ENCODE peak calls at places on chromosomes 13 and 19, in nine cellular contexts. F is ovary, T is transverse colon, M is body of pancreas, I is K562, K is heart left ventricle, X is prostate gland, N is esophagus muscularis mucosa, Z is tibial nerve. W is an unnamed sample.

GRCh38 chr13:19587635-19588300 is 26.4 kb upstream of the TPTE2 start:
- DNase-seq in T (no peak), F (no peak), X (no peak), Z (peak), M (peak), N (no peak), K (no peak), I (peak), W (peak)

GRCh38 chr13:31160857-31161582 is 684 bp downstream of the HSPH1 start:
- DNase-seq in Z (peak), M (peak), K (peak), I (peak), F (peak), N (no peak), X (peak), T (peak), W (peak)

GRCh38 chr19:459724-460511 is 915 bp downstream of the SHC2 start:
- DNase-seq in T (peak), Z (peak), X (peak), I (peak), N (no peak), K (peak), M (peak), F (peak), W (peak)

GRCh38 chr13:60169239-60170031 is 5.7 kb upstream of the DIAPH3 start:
- DNase-seq in X (no peak), N (no peak), F (no peak), M (no peak), K (no peak), I (no peak), T (no peak), Z (no peak), W (no peak)

GRCh38 chr13:97130201-97130600 is 91.9 kb upstream of the MBNL2 start:
- DNase-seq in F (no peak), X (no peak), Z (no peak), I (no peak), N (no peak), K (no peak), T (no peak), M (no peak), W (no peak)

GRCh38 chr19:2294377-2295335 is 12.7 kb upstream of the PEAK3 start:
- DNase-seq in X (no peak), Z (no peak), T (no peak), I (no peak), N (no peak), F (no peak), K (no peak), M (no peak), W (no peak)

GRCh38 chr13:102580552-102581169 is 16.1 kb upstream of the TPP2 start:
- DNase-seq in K (no peak), M (peak), I (peak), Z (peak), F (no peak), X (peak), N (no peak), T (no peak), W (no peak)

GRCh38 chr13:39040206-39040605 is 1.9 kb downstream of the NHLRC3 start:
- DNase-seq in Z (no peak), F (no peak), X (no peak), N (no peak), I (no peak), T (no peak), K (no peak), M (no peak), W (no peak)

GRCh38 chr19:36488118-36488815 is 1.1 kb downstream of the ZNF566 start:
- DNase-seq in F (no peak), M (no peak), K (no peak), X (no peak), Z (no peak), I (no peak), T (no peak), N (no peak), W (no peak)

GRCh38 chr19:18698321-18699167 is 15.1 kb downstream of the CRTC1 start:
- DNase-seq in M (no peak), K (no peak), X (no peak), F (no peak), Z (no peak), N (no peak), T (no peak), I (no peak), W (no peak)

GRCh38 chr19:4650159-4650558 is 10.8 kb downstream of the TNFAIP8L1 start:
- DNase-seq in T (no peak), M (no peak), Z (no peak), F (no peak), X (no peak), N (no peak), K (no peak), I (no peak), W (no peak)

GRCh38 chr19:55546822-55547614 is 1.7 kb upstream of the SBK3 start:
- DNase-seq in N (peak), I (peak), F (peak), X (no peak), K (peak), Z (peak), M (peak), T (peak), W (peak)

DNA sequence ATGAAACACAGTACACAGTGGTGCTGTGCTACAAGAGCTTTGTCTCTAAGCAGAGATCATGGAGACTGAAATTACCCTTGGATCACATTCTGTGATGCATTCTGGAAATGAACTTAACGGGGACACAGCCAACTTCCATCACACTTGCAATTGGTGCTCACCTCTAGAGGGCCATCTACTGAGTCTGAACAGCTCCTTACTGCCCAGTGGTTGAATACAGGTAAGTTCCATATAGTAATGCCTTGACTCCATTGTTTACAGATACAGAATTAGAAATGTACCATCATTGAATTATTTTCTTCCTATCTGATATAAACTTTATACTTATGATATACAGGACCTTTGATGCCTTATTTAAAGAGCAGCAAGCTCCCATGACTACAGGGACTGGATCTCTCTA is 686.4 kb downstream of the PCDH9 start:
- DNase-seq in F (no peak), N (no peak), I (no peak), Z (no peak), T (no peak), X (no peak), M (no peak), K (no peak), W (no peak)
- TF ChIP-seq POLR2A in F (no peak), N (no peak), I (no peak), Z (no peak), T (no peak), X (no peak), M (no peak), K (no peak), W (no peak)

DNA sequence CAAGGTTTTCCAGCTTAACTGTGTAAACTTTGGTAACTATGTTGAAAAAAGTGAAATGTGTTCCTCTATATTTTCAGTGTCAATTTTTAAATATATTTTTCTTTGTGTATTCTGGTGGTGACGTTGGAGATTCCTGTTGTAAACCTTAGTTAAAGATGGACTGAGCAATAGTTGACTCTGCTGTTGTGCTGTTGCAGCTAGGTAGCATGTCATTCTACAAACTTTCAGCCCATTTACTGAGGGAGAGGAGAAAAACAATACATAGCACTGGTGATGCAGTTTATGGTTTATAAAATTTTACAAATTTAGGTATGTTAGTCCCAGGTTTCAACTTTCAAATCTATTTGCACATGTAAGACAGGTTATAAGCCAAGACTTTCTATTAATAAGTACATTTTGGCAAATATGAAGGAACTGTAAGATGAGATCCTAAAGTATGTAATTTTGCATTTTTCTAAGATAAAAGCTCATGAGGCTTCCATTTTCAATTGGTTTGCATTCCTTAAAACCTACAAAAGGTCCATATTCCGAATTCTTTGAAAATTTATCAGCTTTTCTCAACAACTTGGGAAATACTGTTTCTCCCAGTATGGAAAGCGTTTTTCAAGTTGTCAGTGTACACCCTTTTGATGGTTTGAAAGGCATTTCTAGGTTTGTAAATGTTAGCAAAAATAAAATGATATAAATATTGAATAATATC is 1.5 kb downstream of the NDFIP2 start:
- DNase-seq in I (no peak), K (no peak), X (no peak), F (no peak), Z (no peak), T (no peak), M (no peak), N (no peak), W (no peak)
- TF ChIP-seq POLR2A in I (no peak), K (no peak), X (no peak), F (no peak), Z (no peak), T (no peak), M (no peak), N (no peak), W (no peak)

GRCh38 chr19:58305065-58305931 is at the start of gene ERVK3-1:
- DNase-seq in N (peak), I (peak), T (peak), X (peak), F (peak), M (peak), Z (peak), K (peak), W (peak)
- TF ChIP-seq POLR2A in N (peak), I (peak), T (peak), X (peak), F (peak), M (peak), Z (peak), K (peak), W (no peak)

DNA sequence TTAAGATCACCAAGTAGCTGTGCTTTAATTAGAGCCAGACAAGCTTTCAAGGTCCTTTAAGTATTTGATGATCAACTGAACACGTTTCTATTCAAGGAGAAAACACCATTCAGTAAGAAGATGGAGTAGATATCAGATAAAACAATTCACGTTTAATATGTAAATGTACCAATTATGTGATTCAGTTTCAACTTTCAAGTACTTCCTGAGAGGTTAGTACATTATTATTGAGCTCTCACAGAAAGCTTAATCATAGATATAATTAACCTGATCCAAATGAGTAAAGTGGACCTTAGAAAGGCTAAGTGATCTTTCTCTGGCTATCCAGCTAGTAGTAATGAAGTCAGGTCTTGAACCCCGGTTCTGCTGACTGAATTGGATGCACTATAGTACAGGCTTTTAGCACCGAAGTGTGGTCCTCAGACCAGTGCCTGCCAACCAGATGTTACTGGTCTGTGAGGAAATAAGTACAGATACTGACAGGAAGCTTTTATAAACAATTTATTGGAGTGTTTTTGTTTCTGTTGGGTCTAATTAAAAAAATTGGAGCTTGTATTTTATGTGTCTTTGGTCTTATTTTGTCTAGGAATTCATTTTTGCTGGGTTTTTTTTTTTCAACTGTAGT is 10.2 kb downstream of the CLN5 start:
- DNase-seq in T (no peak), N (no peak), I (no peak), F (no peak), M (no peak), X (no peak), K (no peak), Z (no peak), W (no peak)
- TF ChIP-seq POLR2A in T (no peak), N (no peak), I (no peak), F (no peak), M (no peak), X (no peak), K (no peak), Z (no peak), W (no peak)

GRCh38 chr19:41367848-41368301 is 3.9 kb upstream of the B9D2 start:
- DNase-seq in I (peak), X (no peak), T (no peak), K (no peak), F (no peak), Z (no peak), N (no peak), M (peak), W (no peak)
- TF ChIP-seq POLR2A in I (no peak), X (no peak), T (no peak), K (no peak), F (no peak), Z (no peak), N (no peak), M (no peak), W (no peak)